ENCODE peak calls at places on chromosomes 3 and 15, in seven cellular contexts. V is body of pancreas; N is thoracic aorta; I is effector memory CD4-positive, alpha-beta T cell; Q is PC-9; W is heart left ventricle; U is trophoblast cell. X is an unnamed sample. For H3K4me1, the result is how much of the 10 kb centered on the place peaks cover.

GRCh38 chr3:188830955-188831354 is 340.8 kb upstream of the TPRG1 start:
- DNase-seq in V (no peak), N (no peak), I (no peak), Q (no peak), W (no peak), U (peak), X (no peak)

GRCh38 chr15:61115241-61115640 is 113.9 kb downstream of the RORA start:
- DNase-seq in V (no peak), N (no peak), I (no peak), Q (no peak), W (no peak), U (no peak), X (no peak)

GRCh38 chr15:61459785-61460707 is 230.9 kb upstream of the RORA start:
- DNase-seq in V (no peak), N (no peak), I (no peak), Q (no peak), W (no peak), U (peak), X (no peak)

GRCh38 chr3:67578416-67578815 is 76.0 kb downstream of the SUCLG2 start:
- DNase-seq in V (no peak), N (no peak), I (no peak), Q (no peak), W (no peak), U (no peak), X (no peak)

GRCh38 chr3:11185564-11186317 is 31.4 kb downstream of the HRH1 start:
- DNase-seq in V (peak), N (peak), I (no peak), Q (peak), W (peak), U (peak), X (peak)

GRCh38 chr3:171566803-171567422 is 106.7 kb upstream of the TNIK start:
- DNase-seq in V (no peak), N (no peak), I (no peak), Q (peak), W (no peak), U (peak), X (no peak)

GRCh38 chr3:110624571-110624970 is 447.0 kb upstream of the NECTIN3 start:
- DNase-seq in V (peak), N (no peak), I (no peak), Q (no peak), W (no peak), U (peak), X (no peak)

GRCh38 chr15:49832421-49832980 is 211.7 kb downstream of the DTWD1 start:
- DNase-seq in V (peak), N (no peak), I (no peak), Q (no peak), W (no peak), U (peak), X (no peak)

GRCh38 chr3:127325630-127325961 is 37.8 kb upstream of the PRR20G start:
- DNase-seq in V (no peak), N (no peak), I (no peak), Q (no peak), W (no peak), U (no peak), X (peak)

GRCh38 chr3:63967675-63968611 is 55.4 kb downstream of the PSMD6 start:
- DNase-seq in V (peak), N (no peak), I (peak), Q (no peak), W (peak), U (no peak), X (no peak)

GRCh38 chr15:89377842-89378698 is 43.4 kb upstream of the POLG start:
- DNase-seq in V (no peak), N (no peak), I (no peak), Q (peak), W (no peak), U (peak), X (no peak)

GRCh38 chr3:105427332-105427731 is 60.6 kb downstream of the ALCAM start:
- DNase-seq in V (no peak), N (no peak), I (no peak), Q (no peak), W (no peak), U (no peak), X (no peak)

GRCh38 chr3:52434080-52434479 is 10.8 kb downstream of the SEMA3G start:
- DNase-seq in V (no peak), N (no peak), I (no peak), Q (no peak), W (peak), U (no peak), X (no peak)

GRCh38 chr3:17258823-17259436 is 374.2 kb downstream of the PLCL2 start:
- DNase-seq in V (no peak), N (no peak), I (no peak), Q (no peak), W (no peak), U (peak), X (no peak)

GRCh38 chr15:87609474-87609873 is 647.1 kb downstream of the NTRK3 start:
- DNase-seq in V (no peak), N (no peak), I (no peak), Q (no peak), W (no peak), U (peak), X (no peak)

GRCh38 chr3:141600331-141600730 is 113.5 kb downstream of the RASA2 start:
- DNase-seq in V (no peak), N (no peak), I (no peak), Q (no peak), W (no peak), U (no peak), X (no peak)

GRCh38 chr3:108834551-108834950 is 12.0 kb downstream of the TRAT1 start:
- DNase-seq in V (no peak), N (no peak), I (no peak), Q (no peak), W (no peak), U (no peak), X (no peak)

GRCh38 chr15:28875461-28875965 is 10.3 kb upstream of the APBA2 start:
- DNase-seq in V (no peak), N (no peak), I (no peak), Q (no peak), W (no peak), U (no peak), X (no peak)

GRCh38 chr3:11591006-11591360 is 52.7 kb downstream of the VGLL4 start:
- DNase-seq in V (no peak), N (no peak), I (no peak), Q (no peak), W (no peak), U (no peak), X (no peak)

GRCh38 chr15:89125038-89125826 is 37.0 kb downstream of the ABHD2 start:
- DNase-seq in V (peak), N (no peak), I (no peak), Q (no peak), W (no peak), U (no peak), X (peak)

GRCh38 chr15:69834756-69835155 is 263.0 kb downstream of the TLE3 start:
- DNase-seq in V (no peak), N (no peak), I (no peak), Q (no peak), W (no peak), U (no peak), X (no peak)

GRCh38 chr3:190902292-190902691 is 39.8 kb upstream of the GMNC start:
- DNase-seq in V (no peak), N (no peak), I (no peak), Q (no peak), W (no peak), U (no peak), X (no peak)

GRCh38 chr3:50356553-50356952 is 2.8 kb downstream of the TMEM115 start:
- DNase-seq in V (peak), N (no peak), I (no peak), Q (no peak), W (peak), U (no peak), X (no peak)

GRCh38 chr3:42762046-42762724 is 10.9 kb downstream of the CCDC13 start:
- DNase-seq in V (no peak), N (no peak), I (no peak), Q (no peak), W (peak), U (peak), X (no peak)

GRCh38 chr15:53903129-53903528 is 75.1 kb upstream of the UNC13C start:
- DNase-seq in V (no peak), N (no peak), I (no peak), Q (no peak), W (no peak), U (no peak), X (no peak)

GRCh38 chr15:70519004-70519365 is 244.4 kb downstream of the UACA start:
- DNase-seq in V (no peak), N (no peak), I (no peak), Q (no peak), W (no peak), U (no peak), X (no peak)

GRCh38 chr3:13192471-13193213 is 119.4 kb upstream of the IQSEC1 start:
- DNase-seq in V (no peak), N (no peak), I (no peak), Q (no peak), W (no peak), U (peak), X (no peak)

GRCh38 chr3:137050281-137050680 is 92.5 kb downstream of the IL20RB start:
- DNase-seq in V (no peak), N (no peak), I (no peak), Q (no peak), W (no peak), U (no peak), X (no peak)

GRCh38 chr3:184503647-184504046 is 57.9 kb upstream of the EPHB3 start:
- DNase-seq in V (no peak), N (no peak), I (no peak), Q (no peak), W (no peak), U (no peak), X (no peak)

GRCh38 chr3:85342915-85343314 is 384.1 kb downstream of the CADM2 start:
- DNase-seq in V (no peak), N (no peak), I (no peak), Q (no peak), W (no peak), U (peak), X (no peak)

GRCh38 chr3:32564195-32564594 is 6.5 kb downstream of the DYNC1LI1 start:
- DNase-seq in V (no peak), N (no peak), I (no peak), Q (no peak), W (no peak), U (no peak), X (no peak)

GRCh38 chr3:141782386-141782932 is 19.3 kb downstream of the GRK7 start:
- DNase-seq in V (no peak), N (no peak), I (no peak), Q (no peak), W (no peak), U (no peak), X (no peak)

GRCh38 chr3:71930056-71930991 is 145.4 kb upstream of the PROK2 start:
- DNase-seq in V (no peak), N (no peak), I (no peak), Q (no peak), W (peak), U (peak), X (no peak)

GRCh38 chr3:68919000-68919399 is 13.3 kb downstream of the TAFA4 start:
- DNase-seq in V (no peak), N (no peak), I (no peak), Q (no peak), W (no peak), U (peak), X (no peak)

GRCh38 chr3:122978569-122978968 is 49.0 kb downstream of the SEMA5B start:
- DNase-seq in V (no peak), N (no peak), I (no peak), Q (no peak), W (no peak), U (no peak), X (no peak)

GRCh38 chr3:34212175-34212574 is 413.7 kb downstream of the PDCD6IP start:
- DNase-seq in V (no peak), N (no peak), I (no peak), Q (no peak), W (no peak), U (no peak), X (no peak)

GRCh38 chr3:172119266-172119957 is 80.0 kb downstream of the FNDC3B start:
- DNase-seq in V (no peak), N (no peak), I (no peak), Q (no peak), W (no peak), U (no peak), X (no peak)

GRCh38 chr15:88629071-88629470 is 7.9 kb downstream of the AEN start:
- DNase-seq in V (no peak), N (no peak), I (no peak), Q (no peak), W (no peak), U (no peak), X (no peak)

GRCh38 chr3:57078366-57079220 is 18.1 kb downstream of the SPATA12 start:
- DNase-seq in V (peak), N (no peak), I (no peak), Q (peak), W (peak), U (peak), X (peak)

GRCh38 chr15:74642724-74643367 is 27.2 kb downstream of the CLK3 start:
- DNase-seq in V (no peak), N (no peak), I (no peak), Q (no peak), W (no peak), U (no peak), X (no peak)

GRCh38 chr3:46958469-46959168 is 17.9 kb downstream of the CCDC12 start:
- DNase-seq in V (no peak), N (no peak), I (no peak), Q (no peak), W (no peak), U (no peak), X (no peak)
- H3K4me1 ChIP-seq in V (half or more), N (under half), I (half or more), Q (under half), W (half or more), U (under half), X (half or more)

DNA sequence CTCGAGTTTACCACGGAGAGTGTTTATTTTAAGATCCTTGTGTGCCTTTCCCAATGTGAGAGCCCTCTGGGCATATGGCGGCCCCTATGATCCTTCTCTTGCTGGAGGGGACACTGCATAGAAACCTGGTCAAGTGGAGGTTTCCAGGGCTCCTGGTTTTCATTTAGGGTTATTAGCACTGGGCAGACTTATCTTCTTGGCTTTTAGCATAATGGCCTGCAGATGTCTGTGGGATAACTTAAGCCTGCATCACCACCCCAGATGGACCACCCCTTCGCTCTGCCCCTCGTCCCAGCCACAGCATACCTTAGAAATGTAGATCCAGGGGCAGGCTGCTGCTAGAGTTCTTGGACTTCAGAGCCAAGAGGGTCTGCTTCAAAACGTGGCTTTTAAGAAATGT is 340.3 kb upstream of the CTDSPL start:
- DNase-seq in V (no peak), N (no peak), I (no peak), Q (no peak), W (no peak), U (no peak), X (no peak)
- H3K27ac ChIP-seq in V (no peak), N (peak), I (no peak), Q (no peak), W (peak), U (no peak), X (no peak)

GRCh38 chr3:27593173-27593572 is 109.0 kb upstream of the SLC4A7 start:
- DNase-seq in V (no peak), N (no peak), I (no peak), Q (no peak), W (no peak), U (no peak), X (no peak)
- H3K4me1 ChIP-seq in V (under half), N (under half), I (under half), Q (under half), W (under half), U (under half), X (under half)

GRCh38 chr15:57503911-57504598 is 87.6 kb upstream of the MYZAP start:
- DNase-seq in V (no peak), N (no peak), I (no peak), Q (no peak), W (no peak), U (peak), X (no peak)
- H3K27ac ChIP-seq in V (peak), N (peak), I (no peak), Q (peak), W (no peak), U (no peak), X (no peak)